ENCODE peak calls at places on chromosomes 2 and 18, in nine cellular contexts. S, T, B, X, M, O, Z, U and E are unnamed samples.

GRCh38 chr2:239141021-239141760 is 259.6 kb downstream of the HDAC4 start:
- DNase-seq in S (no peak), T (no peak), B (no peak), X (no peak), M (no peak), O (no peak), Z (no peak), U (no peak), E (no peak)

GRCh38 chr18:55588876-55589595 is 1.0 kb upstream of the TCF4 start:
- DNase-seq in S (no peak), T (no peak), B (peak), X (peak), M (no peak), O (no peak), Z (no peak), U (no peak), E (no peak)

GRCh38 chr18:54742120-54742519 is 86.2 kb upstream of the RAB27B start:
- DNase-seq in S (no peak), T (no peak), B (no peak), X (peak), M (no peak), O (no peak), Z (no peak), U (no peak), E (no peak)

GRCh38 chr2:62158444-62159121 is 37.3 kb upstream of the B3GNT2 start:
- DNase-seq in S (no peak), T (no peak), B (no peak), X (no peak), M (no peak), O (no peak), Z (no peak), U (no peak), E (no peak)

GRCh38 chr2:9717886-9718451 is 87.2 kb upstream of the YWHAQ start:
- DNase-seq in S (no peak), T (no peak), B (no peak), X (no peak), M (no peak), O (no peak), Z (no peak), U (no peak), E (no peak)

GRCh38 chr2:111616651-111617218 is 267.3 kb downstream of the ANAPC1 start:
- DNase-seq in S (no peak), T (no peak), B (no peak), X (no peak), M (no peak), O (no peak), Z (no peak), U (no peak), E (no peak)

GRCh38 chr2:1603521-1603920 is 140.8 kb downstream of the PXDN start:
- DNase-seq in S (no peak), T (no peak), B (no peak), X (no peak), M (no peak), O (no peak), Z (no peak), U (no peak), E (no peak)

GRCh38 chr2:205520311-205520710 is 162.0 kb upstream of the NRP2 start:
- DNase-seq in S (no peak), T (no peak), B (no peak), X (no peak), M (no peak), O (no peak), Z (no peak), U (no peak), E (no peak)

GRCh38 chr2:20212459-20212870 is 12.5 kb downstream of the SDC1 start:
- DNase-seq in S (no peak), T (no peak), B (no peak), X (peak), M (no peak), O (no peak), Z (no peak), U (no peak), E (no peak)

GRCh38 chr2:12804141-12804857 is 87.6 kb downstream of the TRIB2 start:
- DNase-seq in S (no peak), T (no peak), B (no peak), X (no peak), M (no peak), O (no peak), Z (no peak), U (no peak), E (no peak)

GRCh38 chr18:66682855-66683322 is 79.0 kb upstream of the CDH19 start:
- DNase-seq in S (no peak), T (peak), B (no peak), X (no peak), M (no peak), O (no peak), Z (no peak), U (no peak), E (no peak)

GRCh38 chr18:59124370-59124704 is 15.3 kb upstream of the SEC11C start:
- DNase-seq in S (no peak), T (no peak), B (no peak), X (no peak), M (no peak), O (no peak), Z (no peak), U (no peak), E (no peak)

GRCh38 chr18:69705987-69706386 is 241.7 kb downstream of the CD226 start:
- DNase-seq in S (no peak), T (no peak), B (no peak), X (no peak), M (no peak), O (no peak), Z (no peak), U (no peak), E (no peak)

GRCh38 chr2:101442667-101443061 is 32.2 kb downstream of the RFX8 start:
- DNase-seq in S (no peak), T (no peak), B (no peak), X (peak), M (no peak), O (no peak), Z (no peak), U (no peak), E (peak)

GRCh38 chr2:20818820-20819219 is 4.1 kb downstream of the LDAH start:
- DNase-seq in S (no peak), T (no peak), B (no peak), X (no peak), M (no peak), O (no peak), Z (no peak), U (no peak), E (no peak)

GRCh38 chr2:135948642-135949355 is 36.6 kb downstream of the DARS1 start:
- DNase-seq in S (no peak), T (no peak), B (peak), X (peak), M (no peak), O (no peak), Z (peak), U (peak), E (peak)

GRCh38 chr2:190354003-190354690 is 10.8 kb downstream of the INPP1 start:
- DNase-seq in S (no peak), T (no peak), B (no peak), X (peak), M (no peak), O (no peak), Z (no peak), U (no peak), E (no peak)

GRCh38 chr18:60684843-60685513 is 312.4 kb upstream of the MC4R start:
- DNase-seq in S (no peak), T (no peak), B (peak), X (peak), M (no peak), O (no peak), Z (no peak), U (no peak), E (no peak)

GRCh38 chr2:206477296-206477695 is 34.0 kb downstream of the ADAM23 start:
- DNase-seq in S (no peak), T (no peak), B (no peak), X (peak), M (no peak), O (no peak), Z (no peak), U (no peak), E (peak)

GRCh38 chr2:17830053-17831034 is 14.1 kb downstream of the MSGN1 start:
- DNase-seq in S (peak), T (peak), B (no peak), X (peak), M (peak), O (no peak), Z (peak), U (no peak), E (peak)

GRCh38 chr18:3998698-3999333 is 456.3 kb downstream of the DLGAP1 start:
- DNase-seq in S (peak), T (no peak), B (peak), X (peak), M (no peak), O (no peak), Z (peak), U (no peak), E (no peak)

GRCh38 chr2:119408221-119408619 is 23.4 kb upstream of the TMEM37 start:
- DNase-seq in S (no peak), T (no peak), B (no peak), X (no peak), M (no peak), O (no peak), Z (no peak), U (no peak), E (no peak)

GRCh38 chr2:98444436-98445166 is at the start of gene INPP4A:
- DNase-seq in S (peak), T (peak), B (peak), X (peak), M (peak), O (no peak), Z (peak), U (peak), E (no peak)

GRCh38 chr2:215921884-215922283 is 91.5 kb downstream of the MREG start:
- DNase-seq in S (no peak), T (no peak), B (peak), X (peak), M (no peak), O (no peak), Z (peak), U (no peak), E (no peak)

GRCh38 chr2:72198532-72199241 is 51.0 kb upstream of the CYP26B1 start:
- DNase-seq in S (no peak), T (no peak), B (peak), X (peak), M (no peak), O (no peak), Z (no peak), U (no peak), E (no peak)

GRCh38 chr2:231332388-231332787 is 63.1 kb upstream of the B3GNT7 start:
- DNase-seq in S (no peak), T (no peak), B (peak), X (no peak), M (no peak), O (no peak), Z (no peak), U (no peak), E (no peak)

GRCh38 chr2:31136732-31137131 is 1.5 kb downstream of the GALNT14 start:
- DNase-seq in S (no peak), T (no peak), B (no peak), X (no peak), M (no peak), O (no peak), Z (peak), U (no peak), E (no peak)

GRCh38 chr18:57538614-57539013 is 47.9 kb downstream of the FECH start:
- DNase-seq in S (no peak), T (no peak), B (no peak), X (no peak), M (no peak), O (no peak), Z (no peak), U (no peak), E (no peak)

GRCh38 chr2:11581129-11581796 is 47.4 kb downstream of the GREB1 start:
- DNase-seq in S (no peak), T (no peak), B (no peak), X (no peak), M (no peak), O (no peak), Z (no peak), U (no peak), E (no peak)

GRCh38 chr2:73969356-73969755 is 15.4 kb upstream of the TET3 start:
- DNase-seq in S (no peak), T (no peak), B (no peak), X (no peak), M (no peak), O (no peak), Z (no peak), U (no peak), E (no peak)

GRCh38 chr2:241882090-241882625 is 12.6 kb downstream of the RTP5 start:
- DNase-seq in S (no peak), T (no peak), B (no peak), X (no peak), M (peak), O (peak), Z (peak), U (peak), E (no peak)

GRCh38 chr18:49456794-49457193 is 3.7 kb downstream of the DYM start:
- DNase-seq in S (peak), T (no peak), B (no peak), X (no peak), M (no peak), O (no peak), Z (no peak), U (no peak), E (no peak)

GRCh38 chr2:226440119-226440917 is 359.3 kb downstream of the IRS1 start:
- DNase-seq in S (no peak), T (no peak), B (peak), X (no peak), M (no peak), O (no peak), Z (no peak), U (no peak), E (no peak)

GRCh38 chr2:72183466-72183865 is 35.8 kb upstream of the CYP26B1 start:
- DNase-seq in S (no peak), T (no peak), B (no peak), X (no peak), M (no peak), O (no peak), Z (no peak), U (no peak), E (no peak)

GRCh38 chr2:47193607-47194006 is 38.5 kb upstream of the STPG4 start:
- DNase-seq in S (no peak), T (no peak), B (no peak), X (no peak), M (no peak), O (no peak), Z (no peak), U (no peak), E (no peak)

GRCh38 chr2:3780477-3781402 is 77.4 kb downstream of the DCDC2C start:
- DNase-seq in S (no peak), T (peak), B (peak), X (no peak), M (peak), O (no peak), Z (peak), U (no peak), E (no peak)